ENCODE peak calls at places on chromosomes 12 and 14, in ten cellular contexts. U is stimulated activated naive CD4-positive, alpha-beta T cell treated with Interleukin-2 at 50 U/mL for 16 hours; G is effector memory CD8-positive, alpha-beta T cell; P is fibroblast of mammary gland; A is BJ; E is T-cell; S is endodermal cell; R is NCI-H460; Y is stimulated activated CD4-positive, alpha-beta T cell treated with anti-CD3 and anti-CD28 coated beads, TNF-alpha, amount 100 ng/mL, for 48 hours; I is activated T-cell treated with anti-CD3 and anti-CD28 coated beads for 48 hours. B is an unnamed sample.

GRCh38 chr12:46936042-46936441 is 110.2 kb upstream of the SLC38A4 start:
- DNase-seq in G (no peak), Y (no peak), P (no peak), A (no peak), U (no peak), R (no peak), E (no peak), I (no peak), S (no peak), B (no peak)

GRCh38 chr14:90397401-90398314 is 829 bp downstream of the CALM1 start:
- DNase-seq in E (peak), A (no peak), R (peak), S (peak), U (peak), G (peak), I (peak), Y (peak), P (peak), B (peak)

GRCh38 chr12:78385541-78385940 is 479.0 kb upstream of the SYT1 start:
- DNase-seq in A (no peak), G (no peak), Y (no peak), I (no peak), R (no peak), P (peak), E (no peak), U (no peak), S (no peak), B (no peak)

GRCh38 chr14:77543637-77544334 is 45.2 kb upstream of the ISM2 start:
- DNase-seq in R (no peak), I (no peak), A (no peak), P (peak), G (no peak), U (no peak), Y (no peak), E (no peak), S (no peak), B (no peak)

GRCh38 chr12:6752181-6752930 is 585 bp downstream of the MLF2 start:
- DNase-seq in A (no peak), R (no peak), S (peak), E (no peak), Y (no peak), G (no peak), P (peak), U (peak), I (no peak), B (peak)

GRCh38 chr14:78758333-78758732 is 588.2 kb downstream of the NRXN3 start:
- DNase-seq in G (no peak), P (peak), Y (no peak), I (no peak), A (no peak), R (peak), S (peak), U (no peak), E (no peak), B (no peak)

GRCh38 chr14:65237023-65237814 is 134.9 kb upstream of the MAX start:
- DNase-seq in E (no peak), R (no peak), I (no peak), G (no peak), U (no peak), S (no peak), A (no peak), Y (no peak), P (peak), B (no peak)

GRCh38 chr14:64970776-64971451 is 1.2 kb downstream of the RAB15 start:
- DNase-seq in R (no peak), S (peak), G (no peak), I (no peak), A (no peak), U (no peak), Y (no peak), P (no peak), E (no peak), B (no peak)

GRCh38 chr14:100147181-100147631 is 12.2 kb downstream of the DEGS2 start:
- DNase-seq in U (peak), G (peak), Y (peak), A (no peak), I (peak), P (no peak), R (no peak), E (peak), S (no peak), B (no peak)

B was measured in mesothelial cell of epicardium.